ENCODE peak calls at places on chromosomes 2 and 18, in six cellular contexts. C is RWPE1; I is epithelial cell of esophagus; W is activated CD8-positive, alpha-beta T cell treated with anti-CD3 and anti-CD28 coated beads for 36 hours; T is omental fat pad; B is tibial nerve. K is an unnamed sample.

GRCh38 chr18:845152-845819 is 33.2 kb upstream of the YES1 start:
- DNase-seq in C (peak; percentile 36), I (peak; percentile 44), W (no peak), T (no peak), B (no peak), K (no peak)

GRCh38 chr2:203500951-203501350 is 34.1 kb downstream of the RAPH1 start:
- DNase-seq in C (no peak), I (no peak), W (no peak), T (no peak), B (no peak), K (no peak)

GRCh38 chr2:34899079-34899478 is 1300.0 kb upstream of the FAM98A start:
- DNase-seq in C (no peak), I (no peak), W (no peak), T (no peak), B (no peak), K (no peak)

GRCh38 chr2:31578316-31578715 is 2.4 kb downstream of the SRD5A2 start:
- DNase-seq in C (no peak), I (peak; percentile 34), W (no peak), T (no peak), B (no peak), K (no peak)

GRCh38 chr18:9914334-9914583 is 443 bp downstream of the VAPA start:
- DNase-seq in C (no peak), I (no peak), W (no peak), T (no peak), B (no peak), K (peak; percentile 77)

GRCh38 chr2:3356799-3357198 is 20.8 kb downstream of the EIPR1 start:
- DNase-seq in C (no peak), I (no peak), W (no peak), T (no peak), B (no peak), K (no peak)

GRCh38 chr2:111972955-111973565 is 74.7 kb downstream of the MERTK start:
- DNase-seq in C (no peak), I (no peak), W (no peak), T (no peak), B (no peak), K (no peak)

GRCh38 chr18:986071-986470 is 81.4 kb downstream of the ADCYAP1 start:
- DNase-seq in C (no peak), I (no peak), W (no peak), T (no peak), B (no peak), K (no peak)

GRCh38 chr2:174644406-174644805 is 46.8 kb upstream of the WIPF1 start:
- DNase-seq in C (no peak), I (no peak), W (no peak), T (no peak), B (no peak), K (no peak)

GRCh38 chr2:120446236-120447121 is 100.5 kb downstream of the INHBB start:
- DNase-seq in C (no peak), I (no peak), W (no peak), T (no peak), B (no peak), K (no peak)

GRCh38 chr2:148282201-148282600 is 261.3 kb downstream of the MBD5 start:
- DNase-seq in C (no peak), I (peak; percentile 79), W (no peak), T (no peak), B (no peak), K (no peak)

DNA sequence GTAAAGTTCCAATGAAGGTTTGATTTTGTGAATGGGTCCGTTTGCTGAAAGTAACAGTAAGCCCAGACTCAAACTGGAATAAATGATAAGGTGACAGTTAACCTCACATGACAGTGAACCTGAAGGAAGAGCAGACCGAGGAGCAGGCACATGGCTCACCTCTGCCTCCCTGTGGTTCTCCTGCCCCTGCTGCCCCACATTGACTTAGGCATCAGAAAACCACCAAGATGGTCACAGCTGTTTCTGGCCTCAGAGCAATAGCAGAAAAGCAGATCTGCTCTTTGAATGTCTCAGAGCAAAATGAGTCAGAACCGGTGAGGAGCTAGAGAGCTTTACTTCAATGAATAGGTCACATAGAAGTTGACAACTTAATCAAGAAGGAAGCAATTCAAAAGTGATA is 487.6 kb downstream of the METTL4 start:
- DNase-seq in C (no peak), I (peak; percentile 64), W (peak; percentile 25), T (no peak), B (no peak), K (no peak)
- TF ChIP-seq CTCF in C (no peak), I (peak; percentile 72), W (peak; percentile 21), T (no peak), B (no peak), K (no peak)

GRCh38 chr2:29314816-29315571 is 199.8 kb downstream of the CLIP4 start:
- DNase-seq in C (peak; percentile 41), I (peak; percentile 65), W (peak; percentile 82), T (no peak), B (no peak), K (peak; percentile 37)
- TF ChIP-seq CTCF in C (no peak), I (peak; percentile 43), W (peak; percentile 55), T (no peak), B (no peak), K (no peak)

DNA sequence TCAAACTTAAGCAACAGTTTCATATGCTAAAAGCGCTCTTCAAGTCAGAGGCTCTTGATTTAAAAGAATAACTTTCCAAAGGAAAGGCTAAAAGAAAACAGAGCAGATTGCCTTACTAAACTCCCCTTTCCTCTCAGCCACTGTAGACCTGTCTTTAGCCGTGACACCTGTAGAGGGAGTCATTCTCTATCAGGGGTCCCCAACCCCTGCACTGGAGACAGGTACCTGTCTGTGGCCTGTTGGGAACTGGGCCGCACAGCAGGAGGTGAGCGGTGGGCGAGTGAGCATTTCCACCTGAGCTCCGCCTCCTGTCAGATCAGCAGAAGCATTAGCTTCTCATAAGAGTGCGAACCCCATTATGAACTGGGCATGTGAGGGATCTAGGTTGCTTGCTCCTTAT is 9.6 kb downstream of the SLC14A1 start:
- DNase-seq in C (no peak), I (no peak), W (peak; percentile 2), T (no peak), B (no peak), K (no peak)
- TF ChIP-seq CTCF in C (no peak), I (no peak), W (no peak), T (no peak), B (no peak), K (no peak)

GRCh38 chr2:101961287-101962242 is 30.2 kb upstream of the IL1R2 start:
- DNase-seq in C (no peak), I (peak; percentile 32), W (no peak), T (peak; percentile 73), B (peak; percentile 73), K (no peak)
- TF ChIP-seq CTCF in C (no peak), I (no peak), W (no peak), T (no peak), B (peak; percentile 7), K (no peak)

DNA sequence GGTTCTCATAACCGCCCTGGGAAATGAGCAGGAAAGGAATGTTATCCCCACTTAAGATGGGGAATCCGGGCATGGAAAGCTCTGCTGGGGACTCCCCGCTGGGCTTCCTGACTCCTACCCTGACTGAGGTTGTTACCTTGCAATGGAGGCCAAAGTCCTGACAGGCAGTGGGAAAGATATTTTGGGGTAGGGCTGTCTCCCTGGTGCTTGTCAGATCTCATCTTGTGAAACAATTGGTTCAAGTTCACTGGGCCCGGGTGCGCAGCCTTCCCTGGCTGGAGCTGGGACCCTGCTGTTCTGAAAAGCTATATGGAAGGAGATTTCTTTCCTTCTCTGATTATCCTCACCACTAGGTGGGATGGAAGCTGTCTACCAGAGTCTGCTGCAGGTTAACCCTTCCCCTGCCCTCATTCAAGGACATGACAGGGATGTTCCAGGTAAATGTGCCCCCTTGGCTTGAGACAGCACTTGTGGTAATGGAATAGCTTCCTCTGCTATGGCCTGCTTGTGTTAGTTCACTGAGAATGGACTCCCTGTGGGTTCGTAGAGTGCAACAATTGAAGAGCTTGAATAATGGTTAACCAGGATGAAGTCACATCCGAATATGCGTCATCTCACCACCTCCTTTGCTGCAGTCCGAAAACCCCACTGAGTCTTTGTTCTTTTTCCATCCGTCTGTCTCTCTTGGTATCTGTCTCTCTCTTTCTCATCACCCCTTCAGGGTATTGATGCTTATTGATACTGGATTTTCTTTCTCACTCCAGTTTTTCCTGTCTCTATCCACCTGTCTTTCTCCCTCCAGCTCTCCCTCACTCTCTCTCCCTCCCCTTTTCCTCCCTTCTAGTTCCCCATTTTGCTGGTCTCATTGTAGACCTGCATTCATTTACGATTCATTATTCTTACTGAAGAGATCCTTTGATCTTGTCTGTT is 67.8 kb upstream of the EPAS1 start:
- DNase-seq in C (no peak), I (no peak), W (peak; percentile 33), T (no peak), B (no peak), K (peak; percentile 38)
- TF ChIP-seq CTCF in C (no peak), I (no peak), W (no peak), T (no peak), B (no peak), K (no peak)

DNA sequence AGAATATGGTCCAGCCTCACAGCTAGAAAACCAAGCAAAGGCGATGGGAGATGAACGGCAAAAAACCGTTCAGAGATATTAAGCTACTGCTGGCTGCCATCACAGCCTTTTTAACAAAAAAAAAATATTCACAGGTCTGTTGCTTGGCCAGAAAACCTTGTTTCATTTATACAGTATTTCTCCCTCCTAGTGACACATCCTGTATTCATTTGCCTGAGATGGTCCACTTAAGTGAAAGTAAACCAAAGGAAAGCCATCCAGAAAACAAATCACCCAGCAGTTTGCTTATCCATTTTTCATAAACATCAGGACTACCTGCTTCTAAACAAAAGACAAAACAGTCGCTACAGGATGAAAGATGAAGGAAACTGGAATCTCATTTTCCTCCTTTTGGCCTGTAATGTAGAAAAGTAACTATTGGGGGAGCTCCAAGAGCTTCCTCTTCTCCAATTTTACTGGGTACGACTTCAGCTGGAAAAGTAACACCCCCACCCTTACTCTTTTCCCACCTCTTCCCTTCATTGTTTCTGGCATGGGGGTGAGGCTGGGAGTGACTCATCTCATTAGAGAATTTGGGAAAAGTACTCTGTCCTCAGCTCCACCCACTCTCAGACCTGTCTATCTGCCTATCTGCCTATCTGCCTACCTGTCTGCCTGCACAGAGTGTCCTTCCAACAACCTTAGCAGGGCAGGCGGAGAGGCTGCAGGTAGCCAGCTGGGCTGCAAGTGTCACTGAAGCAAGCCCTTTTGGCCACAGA is 93.8 kb downstream of the EPHA4 start:
- DNase-seq in C (no peak), I (peak; percentile 8), W (no peak), T (no peak), B (no peak), K (no peak)
- TF ChIP-seq CTCF in C (no peak), I (no peak), W (no peak), T (no peak), B (no peak), K (no peak)

DNA sequence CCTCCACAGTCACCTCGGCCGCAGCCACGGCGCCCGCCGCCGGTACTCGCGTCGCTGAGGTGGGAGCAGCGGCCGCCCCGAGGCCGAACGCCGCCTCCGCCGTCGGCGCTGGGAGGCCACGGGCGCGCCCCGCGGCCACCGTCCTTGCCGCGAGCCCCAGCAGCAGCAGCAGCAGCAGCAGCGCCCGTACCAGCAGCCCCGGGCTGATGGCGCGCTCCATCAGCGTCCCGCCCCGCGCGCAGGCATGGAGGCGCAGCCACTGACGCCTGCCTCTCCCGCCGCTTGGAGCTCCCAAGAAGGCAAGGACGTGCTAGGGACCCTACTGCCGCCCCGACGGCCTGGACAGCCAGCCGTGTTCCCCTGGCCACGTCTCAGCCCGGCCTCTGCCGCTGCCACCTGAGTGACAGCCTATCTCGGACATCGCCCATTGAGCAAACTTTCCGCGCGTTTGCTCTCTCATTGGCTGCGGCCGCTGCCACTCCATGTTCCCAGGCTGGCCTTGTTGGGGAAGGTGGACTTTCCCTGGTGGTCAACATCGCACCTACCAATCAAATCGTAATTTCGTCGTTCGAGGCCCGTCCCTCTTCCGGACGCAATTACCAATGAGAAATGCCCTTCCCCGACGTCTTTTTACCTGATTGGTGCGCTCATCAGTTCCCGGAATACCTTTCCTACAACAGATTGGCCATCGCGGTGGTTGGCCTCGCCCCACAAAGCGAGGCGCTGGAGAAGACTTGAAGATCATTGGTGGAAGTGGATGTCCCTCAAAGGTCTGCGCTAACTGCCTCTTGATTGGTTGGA is at the start of gene EIF2AK3:
- DNase-seq in C (peak; percentile 100), I (peak; percentile 100), W (peak; percentile 97), T (peak; percentile 95), B (peak; percentile 98), K (peak; percentile 96)
- TF ChIP-seq CTCF in C (no peak), I (no peak), W (no peak), T (no peak), B (no peak), K (no peak)